ENCODE peak calls at places on chromosomes 11 and 22, in seven cellular contexts. G is WTC11; H is GM19239; W is cardiac fibroblast; Y is stimulated activated CD4-positive, alpha-beta T cell treated with anti-CD3 and anti-CD28 coated beads, Interleukin-1b, Interleukin-23, amount 100 ng/mL, for 48 hours; D is RPMI8226; P is stimulated activated naive CD8-positive, alpha-beta T cell treated with anti-CD3 and anti-CD28 coated beads, Interleukin-15, Interleukin-2, amounts not matched to agents 100 U/mL and 50 U/mL, for 24 hours. T is an unnamed sample.
A peak's percentile ranks its signal among the peaks of the same experiment; 100 is the strongest.

GRCh38 chr11:57387284-57388030 is 3.0 kb downstream of the PRG2 start:
- DNase-seq in P (no peak), H (no peak), Y (no peak), G (no peak), W (peak; percentile 62), D (peak; percentile 29), T (no peak)

GRCh38 chr11:6927030-6927617 is 898 bp downstream of the ZNF215 start:
- DNase-seq in D (peak; percentile 70), H (peak; percentile 16), Y (no peak), W (no peak), G (no peak), P (no peak), T (no peak)

GRCh38 chr22:38162881-38163843 is 18.5 kb downstream of the PLA2G6 start:
- DNase-seq in D (no peak), P (no peak), Y (no peak), H (peak; percentile 29), G (no peak), W (no peak), T (no peak)

GRCh38 chr11:19378814-19379213 is 138.1 kb upstream of the E2F8 start:
- DNase-seq in D (no peak), G (no peak), H (no peak), Y (no peak), P (no peak), W (peak; percentile 59), T (no peak)

GRCh38 chr11:2586091-2586792 is 113.6 kb downstream of the KCNQ1OT1 start:
- DNase-seq in H (no peak), W (no peak), G (no peak), P (no peak), D (no peak), Y (no peak), T (no peak)

GRCh38 chr22:36860821-36861659 is at the start of gene NCF4:
- DNase-seq in W (no peak), G (no peak), P (peak; percentile 60), Y (peak; percentile 35), D (peak; percentile 98), H (peak; percentile 78), T (peak; percentile 21)

GRCh38 chr22:32044913-32045312 is 1.9 kb downstream of the SLC5A1 start:
- DNase-seq in W (no peak), Y (no peak), P (no peak), H (no peak), G (no peak), D (no peak), T (no peak)

GRCh38 chr22:20783844-20784723 is 10.2 kb downstream of the SERPIND1 start:
- DNase-seq in G (peak; percentile 45), W (peak; percentile 75), P (peak; percentile 42), Y (peak; percentile 33), D (peak; percentile 34), H (peak; percentile 53), T (peak; percentile 8)

GRCh38 chr11:26230021-26230420 is 101.9 kb upstream of the ANO3 start:
- DNase-seq in H (no peak), D (no peak), P (no peak), W (peak; percentile 20), G (no peak), Y (no peak), T (no peak)

GRCh38 chr11:123630126-123630531 is 24.3 kb downstream of the SCN3B start:
- DNase-seq in Y (no peak), G (no peak), P (no peak), H (no peak), W (no peak), D (no peak), T (no peak)

GRCh38 chr11:120134931-120135228 is 3.0 kb downstream of the TRIM29 start:
- DNase-seq in D (no peak), P (no peak), G (no peak), Y (no peak), H (no peak), W (no peak), T (no peak)

GRCh38 chr11:66720223-66720898 is 8.7 kb downstream of the SPTBN2 start:
- DNase-seq in P (peak; percentile 70), W (peak; percentile 17), D (no peak), H (no peak), G (peak; percentile 84), Y (peak; percentile 70), T (no peak)

GRCh38 chr11:104649002-104649401 is 249.3 kb downstream of the CASP12 start:
- DNase-seq in D (no peak), H (no peak), W (no peak), G (no peak), Y (no peak), P (no peak), T (no peak)

GRCh38 chr22:41181349-41182241 is 23.5 kb upstream of the L3MBTL2 start:
- DNase-seq in H (no peak), W (peak; percentile 83), P (no peak), Y (no peak), D (no peak), G (no peak), T (no peak)

GRCh38 chr11:74672332-74672955 is 58.8 kb downstream of the CHRDL2 start:
- DNase-seq in Y (no peak), W (no peak), D (no peak), P (no peak), G (no peak), H (no peak), T (no peak)

GRCh38 chr11:64090811-64091516 is 55.2 kb downstream of the FLRT1 start:
- DNase-seq in G (peak; percentile 47), Y (no peak), P (no peak), W (peak; percentile 62), D (no peak), H (no peak), T (no peak)

GRCh38 chr11:9914064-9914463 is 250.2 kb downstream of the SWAP70 start:
- DNase-seq in Y (no peak), D (no peak), W (no peak), H (no peak), P (no peak), G (no peak), T (no peak)

GRCh38 chr11:70306586-70307033 is 36.1 kb downstream of the PPFIA1 start:
- DNase-seq in W (no peak), D (no peak), H (no peak), P (no peak), G (no peak), Y (no peak), T (no peak)

GRCh38 chr11:12560861-12561260 is 113.4 kb upstream of the TEAD1 start:
- DNase-seq in W (no peak), P (no peak), G (no peak), D (no peak), Y (no peak), H (no peak), T (no peak)

GRCh38 chr11:112005422-112006094 is 19.6 kb upstream of the DLAT start:
- DNase-seq in W (no peak), G (no peak), P (no peak), Y (no peak), D (no peak), H (no peak), T (no peak)

GRCh38 chr11:69828276-69828970 is 9.2 kb upstream of the FGF3 start:
- DNase-seq in G (no peak), H (no peak), P (no peak), Y (no peak), W (no peak), D (no peak), T (no peak)

GRCh38 chr11:75534291-75535038 is 8.7 kb upstream of the GDPD5 start:
- DNase-seq in W (no peak), Y (no peak), D (peak; percentile 71), G (no peak), P (no peak), H (no peak), T (no peak)

GRCh38 chr11:17207317-17208256 is at the start of gene PIK3C2A:
- DNase-seq in Y (peak; percentile 94), D (peak; percentile 93), H (peak; percentile 87), W (peak; percentile 96), P (peak; percentile 97), G (peak; percentile 98), T (peak; percentile 92)

GRCh38 chr11:65435981-65436411 is 13.4 kb downstream of the NEAT1 start:
- DNase-seq in D (peak; percentile 14), W (no peak), H (no peak), P (peak; percentile 4), Y (no peak), G (no peak), T (no peak)

GRCh38 chr22:29947410-29948387 is 64.7 kb downstream of the MTMR3 start:
- DNase-seq in Y (no peak), W (peak; percentile 53), D (no peak), P (no peak), H (no peak), G (no peak), T (no peak)

GRCh38 chr22:45933503-45934167 is 43.3 kb downstream of the WNT7B start:
- DNase-seq in Y (no peak), W (no peak), G (no peak), H (no peak), D (no peak), P (no peak), T (no peak)

GRCh38 chr11:35138606-35138948 is 394 bp upstream of the CD44 start:
- DNase-seq in P (no peak), G (peak; percentile 22), H (no peak), Y (no peak), W (no peak), D (no peak), T (no peak)

GRCh38 chr11:690738-691633 is 4.0 kb downstream of the DEAF1 start:
- DNase-seq in W (peak; percentile 25), P (no peak), G (no peak), Y (no peak), H (no peak), D (no peak), T (no peak)

GRCh38 chr11:69903206-69903605 is 84.0 kb upstream of the FGF3 start:
- DNase-seq in W (no peak), D (no peak), P (no peak), G (no peak), H (no peak), Y (no peak), T (no peak)

GRCh38 chr22:17085277-17086091 is 684 bp downstream of the IL17RA start:
- DNase-seq in D (no peak), G (peak; percentile 25), H (no peak), W (no peak), P (peak; percentile 44), Y (peak; percentile 22), T (peak; percentile 25)

GRCh38 chr22:31394326-31394725 is 5.1 kb upstream of the DRG1 start:
- DNase-seq in W (no peak), G (no peak), Y (no peak), D (no peak), P (no peak), H (no peak), T (no peak)

GRCh38 chr22:31866918-31867317 is 77.4 kb upstream of the YWHAH start:
- DNase-seq in H (no peak), Y (no peak), D (no peak), P (no peak), W (no peak), G (no peak), T (no peak)

GRCh38 chr11:18005376-18006129 is 7.3 kb downstream of the SERGEF start:
- DNase-seq in P (no peak), Y (no peak), D (no peak), H (no peak), G (no peak), W (no peak), T (no peak)

GRCh38 chr11:75301602-75302345 is 49.7 kb downstream of the ARRB1 start:
- DNase-seq in W (no peak), P (no peak), H (no peak), D (no peak), G (no peak), Y (no peak), T (no peak)

GRCh38 chr11:59501931-59502330 is 1.4 kb upstream of the OR4D11 start:
- DNase-seq in Y (no peak), H (no peak), G (no peak), W (no peak), P (no peak), D (no peak), T (no peak)

GRCh38 chr11:69484427-69485259 is 3.2 kb downstream of the LINC01488 start:
- DNase-seq in H (no peak), Y (no peak), W (no peak), D (no peak), P (no peak), G (no peak), T (no peak)

GRCh38 chr11:27545946-27546345 is 39.4 kb upstream of the LIN7C start:
- DNase-seq in P (no peak), H (no peak), D (no peak), Y (no peak), W (no peak), G (no peak), T (no peak)

GRCh38 chr11:71577469-71578004 is 5.1 kb downstream of the KRTAP5-11 start:
- DNase-seq in Y (no peak), H (no peak), W (no peak), P (no peak), D (no peak), G (no peak), T (no peak)

T was measured in T-helper 9 cell.